ENCODE peak calls at places on chromosomes 2 and 18, in nine cellular contexts. J, B, E, L, Q, X, G, R and S are unnamed samples.

GRCh38 chr2:974454-974853 is 23.8 kb downstream of the SNTG2 start:
- DNase-seq in J (no peak), B (no peak), E (no peak), L (peak), Q (peak), X (no peak), G (no peak), R (no peak), S (no peak)

GRCh38 chr2:50333501-50334228 is 698.3 kb downstream of the NRXN1 start:
- DNase-seq in J (no peak), B (no peak), E (no peak), L (no peak), Q (no peak), X (no peak), G (no peak), R (no peak), S (no peak)

GRCh38 chr2:145095641-145096435 is 575.9 kb upstream of the ZEB2 start:
- DNase-seq in J (peak), B (no peak), E (no peak), L (peak), Q (no peak), X (no peak), G (no peak), R (no peak), S (no peak)

GRCh38 chr2:42554392-42554791 is 14.0 kb upstream of the MTA3 start:
- DNase-seq in J (no peak), B (peak), E (no peak), L (no peak), Q (no peak), X (no peak), G (no peak), R (no peak), S (no peak)

GRCh38 chr2:33000986-33001385 is 54.2 kb downstream of the LTBP1 start:
- DNase-seq in J (no peak), B (no peak), E (no peak), L (peak), Q (no peak), X (no peak), G (no peak), R (no peak), S (no peak)

GRCh38 chr2:146079216-146079615 is 1559.3 kb upstream of the ZEB2 start:
- DNase-seq in J (peak), B (no peak), E (no peak), L (no peak), Q (no peak), X (no peak), G (no peak), R (no peak), S (no peak)

GRCh38 chr18:7878265-7879173 is 311.4 kb downstream of the PTPRM start:
- DNase-seq in J (no peak), B (peak), E (peak), L (no peak), Q (no peak), X (no peak), G (no peak), R (no peak), S (no peak)

GRCh38 chr2:11940121-11940743 is 193.8 kb downstream of the LPIN1 start:
- DNase-seq in J (no peak), B (no peak), E (no peak), L (no peak), Q (no peak), X (no peak), G (no peak), R (no peak), S (no peak)

GRCh38 chr18:68703326-68703725 is 11.6 kb downstream of the TMX3 start:
- DNase-seq in J (no peak), B (no peak), E (no peak), L (no peak), Q (no peak), X (no peak), G (no peak), R (no peak), S (no peak)

GRCh38 chr2:215752436-215752835 is 260.9 kb downstream of the MREG start:
- DNase-seq in J (no peak), B (no peak), E (no peak), L (no peak), Q (no peak), X (no peak), G (no peak), R (no peak), S (no peak)

GRCh38 chr2:48851161-48851560 is 95.6 kb upstream of the LHCGR start:
- DNase-seq in J (peak), B (no peak), E (no peak), L (peak), Q (no peak), X (no peak), G (no peak), R (no peak), S (no peak)

GRCh38 chr2:235005603-235006259 is 53.9 kb downstream of the SH3BP4 start:
- DNase-seq in J (no peak), B (peak), E (no peak), L (peak), Q (no peak), X (peak), G (no peak), R (no peak), S (peak)

GRCh38 chr18:3103576-3103975 is 90.6 kb upstream of the LPIN2 start:
- DNase-seq in J (no peak), B (no peak), E (no peak), L (no peak), Q (no peak), X (no peak), G (no peak), R (no peak), S (no peak)

GRCh38 chr18:11994346-11994707 is 13.0 kb downstream of the IMPA2 start:
- DNase-seq in J (peak), B (no peak), E (peak), L (peak), Q (peak), X (peak), G (no peak), R (no peak), S (no peak)

GRCh38 chr2:128591022-128591840 is 272.6 kb upstream of the HS6ST1 start:
- DNase-seq in J (no peak), B (no peak), E (no peak), L (no peak), Q (no peak), X (no peak), G (no peak), R (no peak), S (no peak)

GRCh38 chr2:171523969-171524401 is 1.7 kb downstream of the CYBRD1 start:
- DNase-seq in J (peak), B (peak), E (peak), L (no peak), Q (peak), X (no peak), G (peak), R (no peak), S (no peak)

GRCh38 chr18:80200932-80201672 is 46.2 kb downstream of the PARD6G start:
- DNase-seq in J (no peak), B (no peak), E (no peak), L (peak), Q (no peak), X (no peak), G (no peak), R (no peak), S (no peak)

GRCh38 chr2:84849271-84849952 is 31.5 kb downstream of the TRABD2A start:
- DNase-seq in J (peak), B (no peak), E (no peak), L (no peak), Q (no peak), X (no peak), G (no peak), R (no peak), S (no peak)

GRCh38 chr2:108987111-108987510 is 1.9 kb downstream of the EDAR start:
- DNase-seq in J (no peak), B (no peak), E (no peak), L (no peak), Q (no peak), X (no peak), G (no peak), R (no peak), S (no peak)

GRCh38 chr2:182134201-182134600 is 148.5 kb downstream of the PPP1R1C start:
- DNase-seq in J (no peak), B (no peak), E (no peak), L (no peak), Q (no peak), X (no peak), G (no peak), R (no peak), S (no peak)

GRCh38 chr2:60560734-60561649 is 7.5 kb upstream of the BCL11A start:
- DNase-seq in J (peak), B (peak), E (peak), L (no peak), Q (no peak), X (no peak), G (no peak), R (no peak), S (no peak)

GRCh38 chr2:14756122-14756541 is 123.6 kb downstream of the LRATD1 start:
- DNase-seq in J (peak), B (no peak), E (no peak), L (peak), Q (no peak), X (no peak), G (no peak), R (no peak), S (no peak)

GRCh38 chr2:11406492-11407381 is 59.2 kb downstream of the E2F6 start:
- DNase-seq in J (peak), B (peak), E (peak), L (peak), Q (no peak), X (peak), G (no peak), R (peak), S (no peak)

GRCh38 chr2:172397136-172397825 is 30.1 kb upstream of the ITGA6 start:
- DNase-seq in J (no peak), B (no peak), E (no peak), L (no peak), Q (no peak), X (no peak), G (peak), R (no peak), S (no peak)

GRCh38 chr18:62064361-62064760 is 122.5 kb downstream of the PIGN start:
- DNase-seq in J (no peak), B (no peak), E (no peak), L (no peak), Q (no peak), X (no peak), G (no peak), R (no peak), S (no peak)

GRCh38 chr2:172046866-172047265 is 38.4 kb upstream of the DLX1 start:
- DNase-seq in J (no peak), B (no peak), E (no peak), L (no peak), Q (no peak), X (no peak), G (no peak), R (no peak), S (no peak)

GRCh38 chr2:30234180-30234971 is 3.0 kb downstream of the LBH start:
- DNase-seq in J (peak), B (peak), E (peak), L (peak), Q (no peak), X (peak), G (no peak), R (peak), S (peak)

GRCh38 chr2:152497481-152498052 is 162.6 kb downstream of the FMNL2 start:
- DNase-seq in J (peak), B (no peak), E (no peak), L (peak), Q (peak), X (no peak), G (peak), R (no peak), S (no peak)

GRCh38 chr18:61851279-61851678 is 41.5 kb downstream of the RNF152 start:
- DNase-seq in J (no peak), B (no peak), E (no peak), L (no peak), Q (no peak), X (no peak), G (no peak), R (no peak), S (no peak)

GRCh38 chr2:128284841-128285240 is 33.8 kb downstream of the HS6ST1 start:
- DNase-seq in J (no peak), B (no peak), E (no peak), L (no peak), Q (peak), X (no peak), G (no peak), R (no peak), S (no peak)

GRCh38 chr18:267688-268552 is at the start of gene THOC1:
- DNase-seq in J (peak), B (peak), E (peak), L (peak), Q (peak), X (peak), G (peak), R (peak), S (peak)

GRCh38 chr2:159427048-159427447 is 140.5 kb upstream of the WDSUB1 start:
- DNase-seq in J (no peak), B (no peak), E (no peak), L (no peak), Q (no peak), X (no peak), G (no peak), R (no peak), S (no peak)

GRCh38 chr2:36820942-36821605 is 124.6 kb downstream of the VIT start:
- DNase-seq in J (no peak), B (no peak), E (no peak), L (no peak), Q (no peak), X (peak), G (no peak), R (no peak), S (no peak)

GRCh38 chr2:26557244-26557925 is 79.5 kb upstream of the OTOF start:
- DNase-seq in J (no peak), B (no peak), E (no peak), L (no peak), Q (no peak), X (no peak), G (no peak), R (no peak), S (no peak)

GRCh38 chr2:159516241-159516758 is 100.0 kb downstream of the BAZ2B start:
- DNase-seq in J (peak), B (peak), E (peak), L (peak), Q (no peak), X (peak), G (no peak), R (no peak), S (peak)

GRCh38 chr2:100246163-100247145 is 75.8 kb downstream of the LONRF2 start:
- DNase-seq in J (no peak), B (peak), E (peak), L (no peak), Q (no peak), X (no peak), G (no peak), R (no peak), S (no peak)

GRCh38 chr18:46756559-46757201 is at the start of gene ST8SIA5:
- DNase-seq in J (no peak), B (peak), E (no peak), L (no peak), Q (peak), X (no peak), G (no peak), R (no peak), S (peak)

GRCh38 chr2:144630459-144631215 is 110.7 kb upstream of the ZEB2 start:
- DNase-seq in J (no peak), B (no peak), E (no peak), L (no peak), Q (peak), X (no peak), G (no peak), R (no peak), S (no peak)

DNA sequence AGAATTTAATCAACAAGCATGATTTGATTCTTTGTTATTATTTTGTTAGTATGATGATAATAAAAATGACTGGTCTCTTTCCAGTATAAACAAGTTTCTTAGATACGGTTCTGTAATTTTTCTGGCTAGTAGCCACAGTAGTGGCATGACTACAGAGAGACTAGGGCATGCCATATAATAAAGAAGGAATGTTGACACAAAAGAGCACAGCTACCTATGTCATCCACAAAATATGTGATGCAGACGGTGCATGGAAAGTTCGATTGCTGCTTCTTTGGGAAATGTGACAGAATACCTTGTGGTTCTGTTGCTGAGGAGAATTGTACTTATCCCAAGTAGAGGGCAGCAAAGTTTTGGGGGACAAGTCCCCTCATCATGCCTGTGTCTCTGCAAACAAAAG is 26.1 kb upstream of the SETBP1 start:
- DNase-seq in J (peak), B (no peak), E (peak), L (peak), Q (no peak), X (no peak), G (no peak), R (no peak), S (no peak)
- TF ChIP-seq CTCF in J (no peak), B (no peak), E (no peak), L (no peak), Q (no peak), X (no peak), G (no peak), R (no peak), S (no peak)

DNA sequence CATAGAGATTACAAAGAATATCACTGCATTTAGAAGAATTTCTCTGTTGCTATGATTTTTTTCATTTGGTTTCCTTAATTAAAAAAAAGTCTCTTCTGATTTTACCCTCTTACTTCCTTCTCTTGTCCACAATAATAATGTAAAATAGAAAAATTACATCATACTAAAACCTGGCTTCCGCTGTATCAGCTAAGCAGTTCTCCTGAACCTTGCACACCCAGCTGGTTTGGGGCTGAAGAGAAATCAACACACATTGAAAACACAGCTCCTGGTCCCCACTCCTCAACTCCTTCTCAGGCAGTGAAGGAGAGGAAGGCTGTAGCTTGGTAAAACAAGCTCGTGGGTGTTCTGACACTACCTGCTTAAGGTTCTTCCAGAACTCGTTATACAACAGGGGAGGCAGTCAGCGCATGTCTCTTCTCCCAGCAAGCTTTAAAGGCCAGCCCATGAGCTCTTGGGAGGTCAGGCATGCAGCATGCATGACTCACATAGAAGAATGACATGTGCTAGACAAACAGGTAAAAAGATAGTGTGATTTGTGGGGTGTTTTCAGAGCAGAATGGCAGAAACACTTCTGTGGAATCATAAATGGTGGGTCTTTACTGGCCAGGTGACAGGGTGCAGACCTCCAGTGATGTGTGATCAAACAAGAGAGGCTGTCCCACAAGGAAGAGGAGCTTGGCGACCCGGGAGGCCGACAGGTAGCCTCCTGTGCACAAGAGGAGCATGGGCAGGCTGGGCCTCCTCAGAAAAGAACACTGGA is 69.1 kb downstream of the UXS1 start:
- DNase-seq in J (peak), B (no peak), E (no peak), L (no peak), Q (no peak), X (no peak), G (no peak), R (no peak), S (no peak)
- TF ChIP-seq CTCF in J (no peak), B (no peak), E (no peak), L (no peak), Q (no peak), X (no peak), G (no peak), R (no peak), S (no peak)

GRCh38 chr2:55357164-55357563 is 62.5 kb downstream of the CCDC88A start:
- DNase-seq in J (no peak), B (no peak), E (no peak), L (no peak), Q (no peak), X (no peak), G (no peak), R (no peak), S (no peak)

DNA sequence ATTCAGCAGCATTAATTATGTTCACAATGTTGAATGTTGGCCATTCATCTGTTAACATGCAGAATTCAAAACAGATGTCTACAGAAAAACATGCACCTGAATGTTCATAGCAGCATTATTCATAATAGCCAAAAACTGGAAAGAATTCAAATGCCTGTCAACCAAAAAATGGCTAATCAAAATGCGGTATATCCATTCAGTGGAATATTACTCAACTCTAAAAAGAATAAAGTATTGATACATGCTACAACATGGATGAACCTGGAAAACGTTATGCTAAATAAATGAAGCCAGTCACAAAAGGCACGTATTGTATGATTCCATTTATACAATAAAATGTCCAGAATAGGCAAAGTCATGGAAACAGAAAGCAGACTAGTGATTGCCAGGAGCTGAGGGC is 68.0 kb downstream of the CCDC88A start:
- DNase-seq in J (no peak), B (no peak), E (no peak), L (no peak), Q (no peak), X (no peak), G (no peak), R (no peak), S (no peak)
- TF ChIP-seq CTCF in J (no peak), B (no peak), E (no peak), L (no peak), Q (no peak), X (no peak), G (no peak), R (no peak), S (no peak)

DNA sequence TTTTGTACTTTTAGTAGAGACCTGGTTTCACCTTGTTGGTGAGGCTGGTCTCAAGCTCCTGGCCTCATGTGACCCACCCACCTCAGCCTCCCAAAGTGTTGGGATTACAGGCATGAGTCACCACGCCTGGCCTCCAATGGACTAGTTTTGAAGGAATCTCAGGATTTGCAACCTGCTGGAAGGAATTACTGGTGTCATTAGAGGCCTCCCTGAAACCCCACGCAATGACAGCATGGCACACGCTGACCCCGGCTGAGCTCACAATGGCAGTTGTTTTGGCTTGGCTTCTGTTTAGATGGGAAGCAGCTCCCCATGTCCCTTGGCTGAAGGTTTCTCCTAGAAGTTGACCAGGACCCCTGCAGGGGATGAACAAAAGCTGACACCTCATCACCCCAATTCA is 23.1 kb upstream of the COPS8 start:
- DNase-seq in J (no peak), B (no peak), E (no peak), L (no peak), Q (no peak), X (no peak), G (no peak), R (no peak), S (no peak)
- TF ChIP-seq CTCF in J (no peak), B (no peak), E (no peak), L (no peak), Q (no peak), X (no peak), G (no peak), R (no peak), S (no peak)

DNA sequence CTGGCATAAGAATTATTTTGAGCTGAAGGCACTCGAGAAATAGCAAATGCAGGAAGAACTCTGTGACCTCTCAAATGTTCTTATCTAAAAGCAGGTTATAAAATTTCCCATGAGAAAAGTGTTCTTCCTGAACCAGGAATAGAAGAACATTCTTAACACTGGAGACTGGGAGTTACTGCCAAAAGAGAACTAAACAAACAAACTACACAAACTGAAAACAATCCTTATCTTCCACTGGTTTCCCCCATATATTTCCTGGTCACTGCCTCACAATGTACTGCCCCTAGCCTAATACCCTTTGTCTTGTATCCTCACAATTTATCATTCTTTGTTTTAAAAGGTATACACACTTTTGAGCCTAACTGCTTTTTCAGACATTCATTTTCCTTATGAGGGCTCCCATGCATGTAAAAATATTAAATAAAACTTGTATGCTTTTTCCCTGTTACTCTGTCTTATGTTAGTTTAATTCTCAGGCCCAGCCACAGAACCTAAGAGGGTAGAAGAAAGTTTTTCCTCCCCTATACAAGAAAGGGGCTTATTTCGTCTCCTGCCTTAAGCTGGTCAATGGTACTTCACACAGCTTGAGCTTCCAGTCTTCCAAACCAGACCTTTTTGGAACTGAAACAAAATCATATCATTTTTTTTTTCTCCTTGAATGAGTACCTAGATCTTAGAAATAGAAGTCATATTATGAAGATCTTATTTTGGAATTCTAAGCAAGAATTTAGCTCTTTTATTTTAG is 110.6 kb downstream of the MSTN start:
- DNase-seq in J (no peak), B (no peak), E (peak), L (no peak), Q (no peak), X (no peak), G (no peak), R (no peak), S (no peak)
- TF ChIP-seq CTCF in J (no peak), B (no peak), E (no peak), L (no peak), Q (no peak), X (no peak), G (no peak), R (no peak), S (no peak)